ENCODE peak calls at places on chromosomes 13 and 19, in ten cellular contexts. G, U, O, L, X, P, H, Y, K and N are unnamed samples.

GRCh38 chr13:82963466-82963865 is 918.8 kb downstream of the SLITRK1 start:
- DNase-seq in G (no peak), U (no peak), O (no peak), L (no peak), X (no peak), P (peak), H (no peak), Y (no peak), K (no peak), N (no peak)

GRCh38 chr19:22918221-22918620 is 84.8 kb downstream of the ZNF728 start:
- DNase-seq in G (no peak), U (no peak), O (no peak), L (no peak), X (no peak), P (no peak), H (no peak), Y (no peak), K (no peak), N (no peak)

GRCh38 chr19:36151144-36152051 is 849 bp downstream of the COX7A1 start:
- DNase-seq in G (no peak), U (no peak), O (no peak), L (no peak), X (peak), P (no peak), H (no peak), Y (no peak), K (peak), N (no peak)

GRCh38 chr13:48222358-48223015 is 10.5 kb upstream of the ITM2B start:
- DNase-seq in G (no peak), U (peak), O (no peak), L (no peak), X (no peak), P (peak), H (no peak), Y (no peak), K (peak), N (no peak)

GRCh38 chr19:3062165-3063105 is at the start of gene TLE5:
- DNase-seq in G (peak), U (peak), O (peak), L (peak), X (no peak), P (no peak), H (no peak), Y (peak), K (peak), N (peak)

GRCh38 chr13:83297591-83298305 is 584.5 kb downstream of the SLITRK1 start:
- DNase-seq in G (no peak), U (no peak), O (no peak), L (no peak), X (no peak), P (peak), H (no peak), Y (no peak), K (no peak), N (no peak)

GRCh38 chr19:56350416-56351045 is 35.9 kb upstream of the ZSCAN5A start:
- DNase-seq in G (no peak), U (peak), O (no peak), L (peak), X (peak), P (peak), H (peak), Y (peak), K (peak), N (no peak)

GRCh38 chr19:15293751-15294505 is 38.4 kb downstream of the BRD4 start:
- DNase-seq in G (no peak), U (no peak), O (no peak), L (no peak), X (no peak), P (peak), H (no peak), Y (no peak), K (no peak), N (no peak)

GRCh38 chr13:35908221-35908620 is 223.0 kb downstream of the DCLK1 start:
- DNase-seq in G (no peak), U (no peak), O (no peak), L (no peak), X (no peak), P (no peak), H (no peak), Y (no peak), K (no peak), N (no peak)

GRCh38 chr19:10670187-10670586 is 16.0 kb downstream of the ILF3 start:
- DNase-seq in G (no peak), U (no peak), O (no peak), L (no peak), X (no peak), P (peak), H (no peak), Y (no peak), K (no peak), N (no peak)

GRCh38 chr13:83943530-83944279 is 61.4 kb upstream of the SLITRK1 start:
- DNase-seq in G (no peak), U (peak), O (peak), L (no peak), X (no peak), P (no peak), H (no peak), Y (no peak), K (peak), N (no peak)

GRCh38 chr13:26061947-26062346 is 10.1 kb upstream of the SHISA2 start:
- DNase-seq in G (no peak), U (no peak), O (no peak), L (no peak), X (no peak), P (peak), H (no peak), Y (peak), K (no peak), N (no peak)